ENCODE peak calls at places on chromosomes 11 and 22, in seven cellular contexts. One of them, this sample, is unnamed.
A peak's percentile ranks its signal among the peaks of the same experiment; 100 is the strongest.

GRCh38 chr11:34512810-34513673 is 552 bp downstream of the ELF5 start:
- DNase-seq in astrocyte of the spinal cord: peak; percentile 22
- DNase-seq in nephron progenitor cell: peak; percentile 67
- DNase-seq in A549: peak; percentile 81
- DNase-seq in pancreas: peak; percentile 81
- DNase-seq in sigmoid colon: no peak
- DNase-seq in WERI-Rb-1: peak; percentile 68
- DNase-seq in this sample: peak; percentile 66

GRCh38 chr22:36775966-36776669 is at the start of gene IFT27:
- DNase-seq in astrocyte of the spinal cord: peak; percentile 100
- DNase-seq in nephron progenitor cell: peak; percentile 94
- DNase-seq in A549: peak; percentile 97
- DNase-seq in pancreas: peak; percentile 89
- DNase-seq in sigmoid colon: peak; percentile 100
- DNase-seq in WERI-Rb-1: peak; percentile 98
- DNase-seq in this sample: peak; percentile 90

GRCh38 chr11:88152381-88152780 is 22.9 kb downstream of the RAB38 start:
- DNase-seq in astrocyte of the spinal cord: no peak
- DNase-seq in nephron progenitor cell: no peak
- DNase-seq in A549: no peak
- DNase-seq in pancreas: no peak
- DNase-seq in sigmoid colon: no peak
- DNase-seq in WERI-Rb-1: no peak
- DNase-seq in this sample: no peak

GRCh38 chr22:33984741-33985287 is 64.5 kb upstream of the LARGE1 start:
- DNase-seq in astrocyte of the spinal cord: no peak
- DNase-seq in nephron progenitor cell: no peak
- DNase-seq in A549: no peak
- DNase-seq in pancreas: no peak
- DNase-seq in sigmoid colon: no peak
- DNase-seq in WERI-Rb-1: no peak
- DNase-seq in this sample: no peak

GRCh38 chr22:30861688-30862552 is 106.7 kb downstream of the MORC2 start:
- DNase-seq in astrocyte of the spinal cord: no peak
- DNase-seq in nephron progenitor cell: no peak
- DNase-seq in A549: no peak
- DNase-seq in pancreas: peak; percentile 39
- DNase-seq in sigmoid colon: no peak
- DNase-seq in WERI-Rb-1: no peak
- DNase-seq in this sample: no peak

GRCh38 chr22:47114813-47115517 is 352.5 kb downstream of the TBC1D22A start:
- DNase-seq in astrocyte of the spinal cord: no peak
- DNase-seq in nephron progenitor cell: no peak
- DNase-seq in A549: no peak
- DNase-seq in pancreas: no peak
- DNase-seq in sigmoid colon: peak; percentile 51
- DNase-seq in WERI-Rb-1: no peak
- DNase-seq in this sample: no peak

GRCh38 chr11:86949995-86950993 is 4.9 kb downstream of the FZD4 start:
- DNase-seq in astrocyte of the spinal cord: no peak
- DNase-seq in nephron progenitor cell: no peak
- DNase-seq in A549: no peak
- DNase-seq in pancreas: no peak
- DNase-seq in sigmoid colon: no peak
- DNase-seq in WERI-Rb-1: no peak
- DNase-seq in this sample: no peak

GRCh38 chr11:8156877-8157276 is 11.9 kb downstream of the RIC3 start:
- DNase-seq in astrocyte of the spinal cord: no peak
- DNase-seq in nephron progenitor cell: no peak
- DNase-seq in A549: no peak
- DNase-seq in pancreas: no peak
- DNase-seq in sigmoid colon: no peak
- DNase-seq in WERI-Rb-1: no peak
- DNase-seq in this sample: no peak

GRCh38 chr22:32660292-32660691 is 141.2 kb upstream of the TIMP3 start:
- DNase-seq in astrocyte of the spinal cord: peak; percentile 57
- DNase-seq in nephron progenitor cell: peak; percentile 70
- DNase-seq in A549: peak; percentile 47
- DNase-seq in pancreas: peak; percentile 78
- DNase-seq in sigmoid colon: peak; percentile 84
- DNase-seq in WERI-Rb-1: peak; percentile 75
- DNase-seq in this sample: peak; percentile 59

GRCh38 chr11:47603295-47603694 is 9.1 kb upstream of the C1QTNF4 start:
- DNase-seq in astrocyte of the spinal cord: no peak
- DNase-seq in nephron progenitor cell: no peak
- DNase-seq in A549: no peak
- DNase-seq in pancreas: no peak
- DNase-seq in sigmoid colon: no peak
- DNase-seq in WERI-Rb-1: no peak
- DNase-seq in this sample: no peak

GRCh38 chr22:48592931-48593330 is 1234.7 kb downstream of the BRD1 start:
- DNase-seq in astrocyte of the spinal cord: no peak
- DNase-seq in nephron progenitor cell: no peak
- DNase-seq in A549: no peak
- DNase-seq in pancreas: no peak
- DNase-seq in sigmoid colon: no peak
- DNase-seq in WERI-Rb-1: no peak
- DNase-seq in this sample: no peak

GRCh38 chr11:117328414-117329010 is 858 bp downstream of the CEP164 start:
- DNase-seq in astrocyte of the spinal cord: peak; percentile 58
- DNase-seq in nephron progenitor cell: peak; percentile 8
- DNase-seq in A549: no peak
- DNase-seq in pancreas: no peak
- DNase-seq in sigmoid colon: peak; percentile 83
- DNase-seq in WERI-Rb-1: no peak
- DNase-seq in this sample: no peak

GRCh38 chr11:60078021-60078420 is 10.4 kb upstream of the MS4A2 start:
- DNase-seq in astrocyte of the spinal cord: no peak
- DNase-seq in nephron progenitor cell: no peak
- DNase-seq in A549: no peak
- DNase-seq in pancreas: no peak
- DNase-seq in sigmoid colon: no peak
- DNase-seq in WERI-Rb-1: no peak
- DNase-seq in this sample: no peak

GRCh38 chr11:113505541-113506375 is 30.6 kb upstream of the DRD2 start:
- DNase-seq in astrocyte of the spinal cord: peak; percentile 68
- DNase-seq in nephron progenitor cell: no peak
- DNase-seq in A549: no peak
- DNase-seq in pancreas: no peak
- DNase-seq in sigmoid colon: no peak
- DNase-seq in WERI-Rb-1: peak; percentile 14
- DNase-seq in this sample: peak; percentile 30

GRCh38 chr11:77179681-77180080 is 51.6 kb downstream of the MYO7A start:
- DNase-seq in astrocyte of the spinal cord: no peak
- DNase-seq in nephron progenitor cell: no peak
- DNase-seq in A549: no peak
- DNase-seq in pancreas: no peak
- DNase-seq in sigmoid colon: no peak
- DNase-seq in WERI-Rb-1: no peak
- DNase-seq in this sample: no peak

GRCh38 chr11:7677071-7677470 is 3.8 kb upstream of the CYB5R2 start:
- DNase-seq in astrocyte of the spinal cord: peak; percentile 14
- DNase-seq in nephron progenitor cell: no peak
- DNase-seq in A549: no peak
- DNase-seq in pancreas: no peak
- DNase-seq in sigmoid colon: no peak
- DNase-seq in WERI-Rb-1: no peak
- DNase-seq in this sample: no peak

GRCh38 chr11:60914620-60915249 is 777 bp downstream of the TMEM109 start:
- DNase-seq in astrocyte of the spinal cord: peak; percentile 47
- DNase-seq in nephron progenitor cell: no peak
- DNase-seq in A549: peak; percentile 48
- DNase-seq in pancreas: no peak
- DNase-seq in sigmoid colon: peak; percentile 71
- DNase-seq in WERI-Rb-1: peak; percentile 65
- DNase-seq in this sample: peak; percentile 25

GRCh38 chr11:93741882-93742226 is 382 bp downstream of the C11orf54 start:
- DNase-seq in astrocyte of the spinal cord: no peak
- DNase-seq in nephron progenitor cell: no peak
- DNase-seq in A549: peak; percentile 71
- DNase-seq in pancreas: no peak
- DNase-seq in sigmoid colon: peak; percentile 84
- DNase-seq in WERI-Rb-1: no peak
- DNase-seq in this sample: no peak

GRCh38 chr11:95684170-95684569 is 105.4 kb downstream of the FAM76B start:
- DNase-seq in astrocyte of the spinal cord: no peak
- DNase-seq in nephron progenitor cell: no peak
- DNase-seq in A549: no peak
- DNase-seq in pancreas: no peak
- DNase-seq in sigmoid colon: no peak
- DNase-seq in WERI-Rb-1: no peak
- DNase-seq in this sample: no peak

GRCh38 chr11:99325807-99326206 is 305.1 kb downstream of the CNTN5 start:
- DNase-seq in astrocyte of the spinal cord: peak; percentile 84
- DNase-seq in nephron progenitor cell: no peak
- DNase-seq in A549: peak; percentile 2
- DNase-seq in pancreas: no peak
- DNase-seq in sigmoid colon: no peak
- DNase-seq in WERI-Rb-1: no peak
- DNase-seq in this sample: no peak

GRCh38 chr22:46057762-46058420 is 80.9 kb upstream of the WNT7B start:
- DNase-seq in astrocyte of the spinal cord: peak; percentile 65
- DNase-seq in nephron progenitor cell: no peak
- DNase-seq in A549: no peak
- DNase-seq in pancreas: peak; percentile 60
- DNase-seq in sigmoid colon: peak; percentile 69
- DNase-seq in WERI-Rb-1: no peak
- DNase-seq in this sample: no peak

GRCh38 chr11:69864589-69864929 is 45.3 kb upstream of the FGF3 start:
- DNase-seq in astrocyte of the spinal cord: no peak
- DNase-seq in nephron progenitor cell: no peak
- DNase-seq in A549: no peak
- DNase-seq in pancreas: no peak
- DNase-seq in sigmoid colon: no peak
- DNase-seq in WERI-Rb-1: no peak
- DNase-seq in this sample: no peak

GRCh38 chr11:67630230-67630942 is 649 bp upstream of the NUDT8 start:
- DNase-seq in astrocyte of the spinal cord: peak; percentile 97
- DNase-seq in nephron progenitor cell: peak; percentile 99
- DNase-seq in A549: peak; percentile 91
- DNase-seq in pancreas: peak; percentile 98
- DNase-seq in sigmoid colon: peak; percentile 99
- DNase-seq in WERI-Rb-1: peak; percentile 98
- DNase-seq in this sample: peak; percentile 98

DNA sequence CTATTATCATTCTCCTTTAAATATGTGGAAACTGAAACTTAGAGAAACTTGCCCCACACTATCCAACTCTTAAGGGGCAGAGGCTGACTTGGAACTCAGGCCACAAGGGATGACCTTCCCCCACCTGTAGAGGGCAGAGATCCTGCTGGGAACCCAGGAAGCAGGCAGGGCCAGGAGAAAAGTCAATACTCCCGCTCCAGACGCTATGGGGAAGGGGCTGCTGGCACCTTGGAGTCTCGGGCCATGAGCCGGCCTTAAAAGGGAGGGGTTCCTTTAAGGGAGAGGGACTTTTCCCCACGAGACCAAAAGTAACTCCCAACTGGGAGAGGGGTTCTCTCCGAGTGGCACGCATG is 620 bp upstream of the ANO5 start:
- DNase-seq in astrocyte of the spinal cord: no peak
- DNase-seq in nephron progenitor cell: no peak
- DNase-seq in A549: peak; percentile 66
- DNase-seq in pancreas: no peak
- DNase-seq in sigmoid colon: no peak
- DNase-seq in WERI-Rb-1: peak; percentile 55
- DNase-seq in this sample: no peak
- TF ChIP-seq CTCF in astrocyte of the spinal cord: no peak
- TF ChIP-seq CTCF in nephron progenitor cell: peak; percentile 16
- TF ChIP-seq CTCF in A549: peak; percentile 51
- TF ChIP-seq CTCF in pancreas: no peak
- TF ChIP-seq CTCF in sigmoid colon: peak; percentile 16
- TF ChIP-seq CTCF in WERI-Rb-1: peak; percentile 64
- TF ChIP-seq CTCF in this sample: peak; percentile 46

DNA sequence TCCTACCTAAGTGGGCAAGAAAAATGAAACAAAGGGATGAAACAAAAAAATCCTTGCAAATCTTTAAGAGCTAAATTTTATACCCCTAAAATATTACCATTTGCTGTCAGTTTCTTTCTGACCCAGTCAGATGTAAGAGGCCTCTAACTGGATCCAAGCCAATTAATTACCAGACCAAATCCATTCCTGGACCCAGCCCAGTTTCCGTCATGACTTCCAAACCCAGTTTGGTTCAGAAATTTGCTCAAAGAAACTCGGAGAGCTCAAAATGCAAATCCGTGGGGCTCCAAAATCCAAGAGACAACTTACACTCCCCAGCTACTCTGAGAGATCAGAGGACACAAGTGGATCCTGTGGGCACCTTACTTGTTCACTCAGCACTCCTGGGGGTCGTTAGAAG is 46.8 kb downstream of the TRIM44 start:
- DNase-seq in astrocyte of the spinal cord: no peak
- DNase-seq in nephron progenitor cell: no peak
- DNase-seq in A549: no peak
- DNase-seq in pancreas: no peak
- DNase-seq in sigmoid colon: no peak
- DNase-seq in WERI-Rb-1: no peak
- DNase-seq in this sample: no peak
- TF ChIP-seq CTCF in astrocyte of the spinal cord: no peak
- TF ChIP-seq CTCF in nephron progenitor cell: no peak
- TF ChIP-seq CTCF in A549: no peak
- TF ChIP-seq CTCF in pancreas: no peak
- TF ChIP-seq CTCF in sigmoid colon: no peak
- TF ChIP-seq CTCF in WERI-Rb-1: no peak
- TF ChIP-seq CTCF in this sample: no peak

GRCh38 chr11:120717042-120717441 is 205.5 kb downstream of the GRIK4 start:
- DNase-seq in astrocyte of the spinal cord: no peak
- DNase-seq in nephron progenitor cell: no peak
- DNase-seq in A549: no peak
- DNase-seq in pancreas: no peak
- DNase-seq in sigmoid colon: no peak
- DNase-seq in WERI-Rb-1: no peak
- DNase-seq in this sample: no peak

GRCh38 chr11:120714448-120714847 is 202.9 kb downstream of the GRIK4 start:
- DNase-seq in astrocyte of the spinal cord: peak; percentile 27
- DNase-seq in nephron progenitor cell: no peak
- DNase-seq in A549: no peak
- DNase-seq in pancreas: no peak
- DNase-seq in sigmoid colon: no peak
- DNase-seq in WERI-Rb-1: no peak
- DNase-seq in this sample: no peak

GRCh38 chr11:120712862-120713770 is 201.6 kb downstream of the GRIK4 start:
- DNase-seq in astrocyte of the spinal cord: no peak
- DNase-seq in nephron progenitor cell: no peak
- DNase-seq in A549: no peak
- DNase-seq in pancreas: no peak
- DNase-seq in sigmoid colon: no peak
- DNase-seq in WERI-Rb-1: no peak
- DNase-seq in this sample: no peak

GRCh38 chr11:120717623-120718022 is 206.1 kb downstream of the GRIK4 start:
- DNase-seq in astrocyte of the spinal cord: no peak
- DNase-seq in nephron progenitor cell: no peak
- DNase-seq in A549: no peak
- DNase-seq in pancreas: no peak
- DNase-seq in sigmoid colon: no peak
- DNase-seq in WERI-Rb-1: no peak
- DNase-seq in this sample: no peak

GRCh38 chr11:120715239-120715638 is 203.7 kb downstream of the GRIK4 start:
- DNase-seq in astrocyte of the spinal cord: no peak
- DNase-seq in nephron progenitor cell: no peak
- DNase-seq in A549: peak; percentile 18
- DNase-seq in pancreas: no peak
- DNase-seq in sigmoid colon: no peak
- DNase-seq in WERI-Rb-1: no peak
- DNase-seq in this sample: no peak
- TF ChIP-seq CTCF in astrocyte of the spinal cord: peak; percentile 51
- TF ChIP-seq CTCF in nephron progenitor cell: peak; percentile 56
- TF ChIP-seq CTCF in A549: peak; percentile 14
- TF ChIP-seq CTCF in pancreas: no peak
- TF ChIP-seq CTCF in sigmoid colon: no peak
- TF ChIP-seq CTCF in WERI-Rb-1: peak; percentile 70
- TF ChIP-seq CTCF in this sample: peak; percentile 61

GRCh38 chr22:43922123-43922522 is 1.5 kb upstream of the PNPLA3 start:
- DNase-seq in astrocyte of the spinal cord: no peak
- DNase-seq in nephron progenitor cell: no peak
- DNase-seq in A549: no peak
- DNase-seq in pancreas: no peak
- DNase-seq in sigmoid colon: no peak
- DNase-seq in WERI-Rb-1: no peak
- DNase-seq in this sample: no peak
- TF ChIP-seq CTCF in astrocyte of the spinal cord: peak; percentile 29
- TF ChIP-seq CTCF in nephron progenitor cell: no peak
- TF ChIP-seq CTCF in A549: no peak
- TF ChIP-seq CTCF in pancreas: no peak
- TF ChIP-seq CTCF in sigmoid colon: no peak
- TF ChIP-seq CTCF in WERI-Rb-1: peak; percentile 52
- TF ChIP-seq CTCF in this sample: no peak

This sample was measured in neural crest cell.